ENCODE peak calls at places on chromosomes 12 and 14, in five cellular contexts. F is brain microvascular endothelial cell, J is tibial nerve, L is psoas muscle, G is fibroblast of the aortic adventitia. W is an unnamed sample.
A peak's percentile ranks its signal among the peaks of the same experiment; 100 is the strongest.

GRCh38 chr12:86772688-86773087 is 516.5 kb upstream of the MGAT4C start:
- DNase-seq in F (peak; percentile 12), J (no peak), L (no peak), G (no peak), W (no peak)

GRCh38 chr14:57835751-57836150 is 30.1 kb downstream of the SLC35F4 start:
- DNase-seq in F (no peak), J (no peak), L (no peak), G (peak; percentile 52), W (no peak)

GRCh38 chr12:113439606-113440030 is 17.4 kb downstream of the SDSL start:
- DNase-seq in F (peak; percentile 40), J (no peak), L (no peak), G (peak; percentile 37), W (no peak)

GRCh38 chr12:42128327-42128726 is 16.3 kb downstream of the GXYLT1 start:
- DNase-seq in F (peak; percentile 6), J (no peak), L (no peak), G (no peak), W (no peak)

GRCh38 chr14:76930549-76930948 is 98.0 kb downstream of the IRF2BPL start:
- DNase-seq in F (no peak), J (no peak), L (no peak), G (no peak), W (no peak)

GRCh38 chr12:123390415-123391093 is 6.6 kb downstream of the KMT5A start:
- DNase-seq in F (no peak), J (no peak), L (no peak), G (no peak), W (no peak)

GRCh38 chr12:59452259-59452658 is 143.6 kb upstream of the SLC16A7 start:
- DNase-seq in F (peak; percentile 60), J (no peak), L (no peak), G (peak; percentile 81), W (no peak)

GRCh38 chr14:22780941-22781605 is 14.6 kb downstream of the OXA1L start:
- DNase-seq in F (no peak), J (no peak), L (no peak), G (no peak), W (no peak)

GRCh38 chr14:77565289-77566081 is 51.0 kb downstream of the SPTLC2 start:
- DNase-seq in F (peak; percentile 47), J (no peak), L (no peak), G (no peak), W (no peak)

GRCh38 chr14:70660967-70661871 is 19.5 kb downstream of the TTC9 start:
- DNase-seq in F (no peak), J (no peak), L (no peak), G (no peak), W (no peak)

GRCh38 chr12:123391546-123392343 is 7.8 kb downstream of the KMT5A start:
- DNase-seq in F (no peak), J (no peak), L (peak; percentile 58), G (no peak), W (no peak)

GRCh38 chr12:29234965-29235364 is 85.9 kb downstream of the FAR2 start:
- DNase-seq in F (no peak), J (no peak), L (no peak), G (no peak), W (no peak)

DNA sequence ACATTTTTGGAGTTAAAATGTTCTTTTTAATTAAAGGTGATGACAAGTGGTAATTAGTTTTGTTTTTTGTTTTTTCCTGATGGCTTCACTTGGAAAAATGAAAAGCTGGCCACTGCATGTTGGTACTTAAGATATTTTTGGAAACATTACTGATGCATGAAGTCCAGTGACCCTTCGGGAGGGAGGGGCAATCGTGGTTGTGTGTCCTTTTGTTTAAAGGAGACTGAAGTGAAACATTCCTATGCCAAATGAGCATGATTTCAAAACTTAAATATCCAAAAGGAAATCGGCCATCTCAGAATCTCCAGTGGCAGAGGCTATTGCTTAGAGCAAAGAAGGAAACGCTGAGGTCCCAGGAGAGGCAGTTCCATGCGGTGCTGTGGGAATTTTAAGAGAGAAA is 20.1 kb downstream of the LTBP2 start:
- DNase-seq in F (no peak), J (no peak), L (peak; percentile 38), G (no peak), W (no peak)
- TF ChIP-seq CTCF in F (no peak), J (no peak), L (no peak), G (no peak), W (no peak)

DNA sequence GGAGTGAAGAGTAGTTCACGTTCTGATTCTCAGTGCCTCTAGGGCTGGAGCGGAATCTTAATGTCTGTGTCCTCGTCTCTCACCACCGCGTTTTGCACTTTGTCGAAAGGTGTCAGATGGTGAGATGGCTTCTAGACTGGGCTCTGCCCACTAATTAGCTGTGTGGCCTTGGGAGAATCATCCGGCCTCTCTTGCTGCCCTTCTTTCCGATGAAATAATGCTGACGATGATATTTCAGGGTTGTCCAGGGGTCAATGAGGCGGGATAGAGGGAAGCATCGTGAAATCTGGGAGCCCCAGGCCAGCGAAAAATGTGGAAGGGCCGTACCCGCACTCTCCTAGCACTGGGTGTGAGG is 805 bp upstream of the GALNT16 start:
- DNase-seq in F (no peak), J (no peak), L (no peak), G (no peak), W (no peak)
- H3K4me3 ChIP-seq in F (peak overlapping the region; percentile 57), J (peak overlapping the region; percentile 55), L (peak overlapping the region; percentile 74), G (peak overlapping the region; percentile 71), W (peak overlapping the region; percentile 83)

DNA sequence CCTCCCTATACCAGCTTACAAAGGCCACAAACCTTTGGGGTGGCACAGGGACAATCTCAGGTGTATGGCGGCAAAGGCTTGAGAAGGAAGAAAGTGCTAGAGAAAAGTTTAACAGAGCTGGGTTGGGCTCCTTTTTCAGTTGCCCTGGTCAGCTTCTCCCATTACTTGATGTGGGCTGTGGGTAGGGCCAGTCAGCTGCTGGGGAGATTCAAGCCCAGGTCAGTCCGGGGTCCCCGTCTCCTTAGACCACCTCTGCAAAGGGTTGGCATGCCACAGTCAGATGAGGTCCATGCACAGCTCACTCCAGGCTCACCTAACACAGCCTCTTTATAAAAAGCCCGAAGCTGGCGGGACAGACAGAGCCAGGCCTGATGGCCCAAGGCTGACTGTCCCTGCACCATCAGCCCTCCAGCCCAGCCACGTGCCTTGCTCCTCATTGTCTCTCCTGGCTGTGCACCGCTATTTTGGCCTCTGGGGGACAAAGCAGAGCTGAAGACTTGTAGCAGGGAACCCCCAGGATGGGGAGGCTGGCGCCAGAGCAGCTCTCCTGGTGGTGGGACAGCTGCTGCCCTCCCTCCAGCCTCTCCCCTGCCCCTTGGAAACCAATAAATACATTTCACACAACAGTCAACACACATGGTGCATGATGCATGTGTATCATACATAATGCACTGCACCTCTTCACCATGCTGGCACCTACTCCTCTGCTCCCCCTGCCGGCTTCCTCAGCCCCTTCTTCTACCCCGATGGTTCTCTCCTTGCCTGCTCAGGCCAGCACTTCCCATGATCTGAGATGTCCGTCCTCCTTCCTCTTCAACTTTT is 61.7 kb upstream of the DDX11 start:
- DNase-seq in F (no peak), J (no peak), L (no peak), G (no peak), W (no peak)
- TF ChIP-seq CTCF in F (peak; percentile 42), J (no peak), L (no peak), G (peak; percentile 32), W (peak; percentile 22)

GRCh38 chr14:47935332-47935731 is 259.9 kb upstream of the MDGA2 start:
- DNase-seq in F (no peak), J (no peak), L (no peak), G (no peak), W (no peak)
- H3K4me3 ChIP-seq in F (no peak overlapping the region), J (no peak overlapping the region), L (no peak overlapping the region), G (no peak overlapping the region), W (no peak overlapping the region)

GRCh38 chr12:105970885-105971284 is 167.9 kb downstream of the NUAK1 start:
- DNase-seq in F (no peak), J (no peak), L (no peak), G (no peak), W (no peak)
- TF ChIP-seq CTCF in F (no peak), J (no peak), L (no peak), G (no peak), W (no peak)

DNA sequence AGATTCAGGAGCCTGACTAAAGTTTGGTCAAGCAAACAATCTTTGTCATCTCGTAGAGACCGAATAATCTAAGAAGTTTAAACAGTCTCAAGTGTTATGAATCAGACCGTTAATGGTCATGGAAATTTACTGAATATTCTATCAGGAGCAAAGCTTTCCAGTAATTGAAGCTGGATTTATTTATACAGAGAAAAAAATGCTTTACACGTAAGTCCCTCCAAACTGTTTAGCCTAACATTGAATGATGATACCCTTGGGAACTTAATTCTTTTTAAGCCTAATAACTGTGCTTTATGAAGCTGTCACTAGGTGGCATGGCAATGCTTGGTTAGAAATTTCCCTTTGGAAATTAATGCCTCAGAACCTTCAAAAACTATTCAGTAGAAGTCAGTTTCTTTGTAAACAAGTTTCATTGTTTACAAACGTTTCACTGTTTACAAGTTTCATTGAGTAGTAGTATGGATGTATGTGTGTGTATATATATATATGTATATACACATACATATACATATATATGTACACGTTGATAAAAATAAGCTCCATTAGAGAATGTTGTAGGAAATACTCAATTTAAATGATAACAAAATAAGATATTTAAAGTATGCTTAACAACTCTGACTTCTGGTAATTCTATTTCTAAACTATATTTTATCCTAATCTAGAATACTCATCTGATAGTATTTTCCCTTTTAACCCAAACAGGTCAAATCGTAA is 32.1 kb downstream of the DEPDC4 start:
- DNase-seq in F (peak; percentile 25), J (no peak), L (no peak), G (peak; percentile 83), W (no peak)
- H3K4me3 ChIP-seq in F (no peak overlapping the region), J (no peak overlapping the region), L (no peak overlapping the region), G (no peak overlapping the region), W (no peak overlapping the region)

GRCh38 chr12:92654929-92655328 is 47.9 kb upstream of the PLEKHG7 start:
- DNase-seq in F (no peak), J (no peak), L (no peak), G (peak; percentile 83), W (no peak)
- TF ChIP-seq CTCF in F (no peak), J (no peak), L (no peak), G (no peak), W (no peak)

W was measured in left ventricle myocardium inferior.